ENCODE peak calls at places on chromosomes 4 and X, in seven cellular contexts. R is CD8-positive, alpha-beta T cell; U is astrocyte; X is left lung; E is lower lobe of right lung; P is HCT116; M is ovary. T is an unnamed sample. For H3K9me3, the result is how much of the 10 kb centered on the place peaks cover.

GRCh38 chr4:7171191-7171900 is 21.0 kb upstream of the SORCS2 start:
- DNase-seq in M (no peak), E (no peak), X (peak), U (no peak), P (no peak), R (no peak), T (no peak)

GRCh38 chrX:22748093-22748999 is 251.4 kb upstream of the DDX53 start:
- DNase-seq in P (peak), M (peak), E (no peak), R (peak), U (peak), X (no peak), T (peak)

GRCh38 chr4:13546855-13547562 is 2.7 kb upstream of the NKX3-2 start:
- DNase-seq in R (no peak), E (no peak), X (no peak), P (no peak), U (no peak), M (no peak), T (peak)

GRCh38 chr4:39626913-39627312 is 11.8 kb downstream of the SMIM14 start:
- DNase-seq in X (no peak), E (no peak), M (no peak), P (no peak), R (no peak), U (no peak), T (no peak)

GRCh38 chrX:23503835-23504539 is 163.3 kb upstream of the PRDX4 start:
- DNase-seq in P (peak), M (no peak), X (peak), R (no peak), U (peak), E (peak), T (peak)

GRCh38 chr4:10096201-10096975 is 20.2 kb downstream of the WDR1 start:
- DNase-seq in U (peak), M (peak), R (peak), P (peak), E (peak), X (peak), T (no peak)

GRCh38 chr4:9916346-9916745 is 105.0 kb downstream of the SLC2A9 start:
- DNase-seq in E (no peak), P (no peak), R (no peak), U (no peak), X (no peak), M (no peak), T (no peak)

GRCh38 chrX:152907084-152907651 is 9.3 kb downstream of the ZNF185 start:
- DNase-seq in R (no peak), X (no peak), E (no peak), M (no peak), U (peak), P (no peak), T (no peak)

GRCh38 chrX:42818151-42818921 is 40.4 kb upstream of the PPP1R2C start:
- DNase-seq in P (no peak), U (no peak), X (no peak), E (no peak), M (no peak), R (no peak), T (no peak)

GRCh38 chr4:184097240-184097619 is 120.4 kb downstream of the ENPP6 start:
- DNase-seq in X (peak), P (no peak), M (peak), R (peak), E (peak), U (no peak), T (no peak)

GRCh38 chrX:12791253-12792228 is at the start of gene PRPS2:
- DNase-seq in E (peak), R (peak), X (peak), M (peak), U (peak), P (no peak), T (peak)

GRCh38 chr4:95761871-95762270 is 78.0 kb upstream of the PDHA2 start:
- DNase-seq in U (peak), E (no peak), R (no peak), P (no peak), X (no peak), M (no peak), T (no peak)

GRCh38 chr4:73070072-73070385 is 513 bp upstream of the COX18 start:
- DNase-seq in P (no peak), M (no peak), E (no peak), R (no peak), U (no peak), X (no peak), T (no peak)

GRCh38 chrX:72100824-72101351 is 30.8 kb downstream of the RTL5 start:
- DNase-seq in M (no peak), P (no peak), U (no peak), E (no peak), X (peak), R (peak), T (no peak)

GRCh38 chr4:153420361-153420760 is 45.8 kb upstream of the TMEM131L start:
- DNase-seq in E (no peak), R (no peak), P (no peak), U (peak), M (no peak), X (no peak), T (no peak)

GRCh38 chr4:1136028-1136427 is 22.7 kb upstream of the RNF212 start:
- DNase-seq in M (no peak), X (no peak), R (no peak), E (peak), P (no peak), U (no peak), T (no peak)

GRCh38 chr4:157045507-157046127 is 30.3 kb upstream of the GLRB start:
- DNase-seq in U (peak), E (no peak), P (peak), M (peak), R (no peak), X (no peak), T (peak)

GRCh38 chr4:38489924-38490639 is 173.9 kb upstream of the KLF3 start:
- DNase-seq in U (peak), E (no peak), R (no peak), M (no peak), P (no peak), X (no peak), T (no peak)

GRCh38 chr4:121118344-121118743 is 45.8 kb downstream of the TNIP3 start:
- DNase-seq in E (no peak), X (no peak), P (no peak), R (no peak), M (no peak), U (no peak), T (no peak)

GRCh38 chr4:8163026-8163425 is 4.4 kb upstream of the ABLIM2 start:
- DNase-seq in X (no peak), E (no peak), M (no peak), R (no peak), P (no peak), U (no peak), T (no peak)

GRCh38 chrX:23332101-23332887 is 2.4 kb upstream of the PTCHD1 start:
- DNase-seq in E (no peak), P (no peak), X (no peak), U (no peak), M (no peak), R (no peak), T (no peak)

GRCh38 chr4:186008057-186008456 is 60.9 kb upstream of the TLR3 start:
- DNase-seq in X (no peak), M (no peak), U (no peak), R (no peak), P (no peak), E (no peak), T (no peak)

GRCh38 chr4:78057600-78058560 is 757 bp downstream of the FRAS1 start:
- DNase-seq in E (peak), U (peak), X (peak), R (peak), P (no peak), M (peak), T (peak)

GRCh38 chrX:129572422-129572821 is 32.4 kb downstream of the OCRL start:
- DNase-seq in R (no peak), M (no peak), U (peak), X (no peak), E (no peak), P (no peak), T (no peak)

GRCh38 chrX:39866229-39866628 is 231.5 kb downstream of the BCOR start:
- DNase-seq in M (no peak), P (no peak), X (no peak), U (no peak), E (no peak), R (no peak), T (no peak)

GRCh38 chrX:149916745-149917392 is 12.5 kb upstream of the HSFX4 start:
- DNase-seq in R (no peak), P (no peak), U (no peak), E (no peak), X (no peak), M (no peak), T (no peak)

GRCh38 chr4:5383191-5383980 is 325.0 kb downstream of the EVC2 start:
- DNase-seq in P (no peak), E (no peak), M (no peak), U (no peak), X (no peak), R (no peak), T (no peak)

DNA sequence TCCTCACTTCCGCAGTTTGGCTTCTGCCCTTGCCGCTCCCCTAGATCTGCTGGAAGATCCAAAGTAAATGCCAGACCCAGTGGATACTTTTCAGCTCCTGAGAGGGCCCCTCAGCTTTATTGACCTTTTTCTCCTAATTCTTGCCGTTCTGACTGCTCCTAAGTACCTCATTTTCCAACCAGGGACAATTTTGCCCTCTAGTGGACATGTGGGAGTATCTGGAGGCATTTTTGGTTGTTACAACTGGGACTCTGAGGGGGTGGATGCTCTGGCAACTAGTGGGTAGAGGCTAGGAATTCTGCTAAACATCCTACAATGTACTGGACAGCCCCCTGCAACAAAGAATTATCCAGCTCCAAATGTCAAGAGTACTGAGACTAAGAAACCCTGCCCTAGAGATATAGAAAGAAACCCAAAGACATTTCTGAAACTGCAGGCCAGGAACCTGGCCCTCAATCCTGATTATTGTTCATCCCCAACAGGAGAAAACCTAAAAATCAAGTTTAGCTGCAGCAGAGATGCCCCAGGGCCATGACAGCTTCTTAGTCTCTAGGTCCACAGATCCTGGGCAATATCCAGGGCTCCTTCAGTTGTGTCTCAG is 3.4 kb downstream of the TEX13B start:
- DNase-seq in R (no peak), E (no peak), X (no peak), P (peak), U (no peak), M (no peak), T (peak)
- TF ChIP-seq CTCF in R (no peak), E (peak), X (no peak), P (peak), U (peak), M (no peak), T (no peak)

GRCh38 chr4:94576163-94576562 is 124.4 kb downstream of the PDLIM5 start:
- DNase-seq in P (no peak), X (no peak), R (no peak), M (no peak), E (no peak), U (no peak), T (no peak)
- H3K9me3 ChIP-seq in P (under half), X (under half), R (under half), M (under half), E (under half), U (under half), T (under half)

DNA sequence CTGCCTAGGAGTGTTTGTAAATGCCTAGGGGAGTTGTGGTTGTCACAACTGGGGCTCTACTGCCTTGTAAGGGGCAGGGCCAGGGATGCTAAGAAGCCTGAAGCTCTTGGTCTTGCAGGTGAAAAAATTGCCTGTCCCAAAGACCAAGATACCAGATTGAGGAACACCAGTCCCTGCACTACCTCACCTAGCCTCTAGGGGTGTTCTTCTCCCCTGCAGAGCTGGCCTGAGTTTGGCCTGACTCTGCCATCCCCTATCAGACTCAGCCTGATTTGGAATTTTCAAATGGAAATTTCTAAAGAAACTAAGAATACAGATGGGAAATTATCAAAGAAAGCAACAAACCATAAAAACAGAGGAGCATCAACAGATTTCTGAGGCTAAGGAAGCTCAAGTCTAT is 90.4 kb downstream of the ZC4H2 start:
- DNase-seq in R (no peak), P (peak), X (no peak), U (no peak), E (no peak), M (no peak), T (peak)
- TF ChIP-seq CTCF in R (no peak), P (peak), X (peak), U (no peak), E (peak), M (no peak), T (peak)

GRCh38 chr4:37146260-37146659 is 98.3 kb upstream of the NWD2 start:
- DNase-seq in E (no peak), R (no peak), P (no peak), U (no peak), X (no peak), M (no peak), T (no peak)
- H3K9me3 ChIP-seq in E (under half), R (under half), P (under half), U (under half), X (under half), M (under half), T (under half)

GRCh38 chr4:53702334-53703266 is 111.3 kb upstream of the LNX1 start:
- DNase-seq in M (peak), X (peak), U (peak), R (peak), P (no peak), E (peak), T (no peak)
- TF ChIP-seq CTCF in M (no peak), X (no peak), U (no peak), R (no peak), P (no peak), E (no peak), T (no peak)

GRCh38 chr4:2306773-2307410 is 45.0 kb upstream of the MXD4 start:
- DNase-seq in E (no peak), P (no peak), R (no peak), U (no peak), X (no peak), M (no peak), T (no peak)
- H3K9me3 ChIP-seq in E (under half), P (under half), R (under half), U (under half), X (under half), M (under half), T (under half)